ENCODE peak calls at places on chromosomes 16 and 17, in four cellular contexts. K, R, Q and F are unnamed samples.

GRCh38 chr17:65627892-65628622 is 66.6 kb upstream of the AXIN2 start:
- DNase-seq in K (no peak), R (peak), Q (no peak), F (peak)

GRCh38 chr17:6995500-6996255 is at the start of gene ALOX12:
- DNase-seq in K (no peak), R (no peak), Q (no peak), F (no peak)

GRCh38 chr17:67223924-67224323 is 21.1 kb downstream of the HELZ start:
- DNase-seq in K (no peak), R (peak), Q (peak), F (no peak)

GRCh38 chr17:54968954-54969400 is 412 bp downstream of the STXBP4 start:
- DNase-seq in K (no peak), R (peak), Q (no peak), F (no peak)

GRCh38 chr17:67020293-67020766 is 24.0 kb upstream of the CACNG1 start:
- DNase-seq in K (no peak), R (peak), Q (no peak), F (no peak)

GRCh38 chr17:59193463-59193862 is 16.4 kb upstream of the SMG8 start:
- DNase-seq in K (no peak), R (no peak), Q (no peak), F (no peak)

GRCh38 chr17:33942414-33942813 is 312.7 kb upstream of the CCL2 start:
- DNase-seq in K (no peak), R (no peak), Q (peak), F (no peak)

GRCh38 chr17:35801583-35802224 is 6.3 kb upstream of the MMP28 start:
- DNase-seq in K (no peak), R (no peak), Q (peak), F (no peak)

GRCh38 chr17:8109669-8110455 is 8.5 kb downstream of the ALOXE3 start:
- DNase-seq in K (no peak), R (no peak), Q (peak), F (no peak)

GRCh38 chr17:1153795-1154546 is 25.8 kb downstream of the ABR start:
- DNase-seq in K (no peak), R (peak), Q (peak), F (no peak)

GRCh38 chr17:29177871-29178749 is 2.1 kb downstream of the MYO18A start:
- DNase-seq in K (no peak), R (peak), Q (peak), F (no peak)

GRCh38 chr17:40666366-40666765 is 1.4 kb upstream of the KRT222 start:
- DNase-seq in K (no peak), R (no peak), Q (no peak), F (no peak)

GRCh38 chr17:74369221-74369620 is 1.9 kb downstream of the GPR142 start:
- DNase-seq in K (no peak), R (no peak), Q (no peak), F (no peak)

GRCh38 chr16:78684040-78684611 is 584.7 kb downstream of the WWOX start:
- DNase-seq in K (no peak), R (peak), Q (no peak), F (no peak)

GRCh38 chr16:20225334-20225733 is 102.0 kb downstream of the GP2 start:
- DNase-seq in K (no peak), R (no peak), Q (no peak), F (no peak)

GRCh38 chr16:68385371-68385770 is 62.9 kb downstream of the SMPD3 start:
- DNase-seq in K (no peak), R (no peak), Q (no peak), F (no peak)

GRCh38 chr17:28712037-28712704 is 483 bp upstream of the PROCA1 start:
- DNase-seq in K (no peak), R (no peak), Q (peak), F (no peak)

GRCh38 chr16:67862623-67863583 is 9.9 kb upstream of the EDC4 start:
- DNase-seq in K (no peak), R (no peak), Q (no peak), F (no peak)

GRCh38 chr17:62935481-62935880 is 30.6 kb upstream of the TANC2 start:
- DNase-seq in K (no peak), R (no peak), Q (no peak), F (no peak)

GRCh38 chr16:9484901-9485300 is 393.5 kb downstream of the HAPSTR1 start:
- DNase-seq in K (no peak), R (no peak), Q (no peak), F (no peak)

GRCh38 chr16:54447606-54448440 is 161.2 kb upstream of the IRX3 start:
- DNase-seq in K (no peak), R (no peak), Q (peak), F (peak)

GRCh38 chr16:4892356-4893102 is 44.4 kb downstream of the PPL start:
- DNase-seq in K (no peak), R (no peak), Q (peak), F (no peak)

GRCh38 chr16:77788196-77789084 is at the start of gene VAT1L:
- DNase-seq in K (no peak), R (no peak), Q (no peak), F (no peak)

GRCh38 chr17:65584604-65585521 is 23.4 kb upstream of the AXIN2 start:
- DNase-seq in K (no peak), R (peak), Q (no peak), F (no peak)

GRCh38 chr17:74723891-74724290 is 11.2 kb upstream of the CD300LF start:
- DNase-seq in K (no peak), R (no peak), Q (no peak), F (no peak)

GRCh38 chr17:4529533-4530152 is 25.5 kb downstream of the MYBBP1A start:
- DNase-seq in K (no peak), R (no peak), Q (no peak), F (no peak)

GRCh38 chr16:77289331-77289809 is 90.2 kb downstream of the SYCE1L start:
- DNase-seq in K (no peak), R (no peak), Q (no peak), F (no peak)

GRCh38 chr17:47884905-47885735 is 10.9 kb upstream of the SP2 start:
- DNase-seq in K (no peak), R (no peak), Q (no peak), F (no peak)

GRCh38 chr16:84020353-84020752 is 22.2 kb downstream of the SLC38A8 start:
- DNase-seq in K (no peak), R (no peak), Q (no peak), F (no peak)

GRCh38 chr16:89201467-89202377 is 1.4 kb upstream of the SLC22A31 start:
- DNase-seq in K (peak), R (peak), Q (peak), F (no peak)

GRCh38 chr17:56034120-56034757 is 119.0 kb upstream of the ANKFN1 start:
- DNase-seq in K (no peak), R (no peak), Q (no peak), F (no peak)

GRCh38 chr16:58418601-58419000 is 26.3 kb downstream of the GINS3 start:
- DNase-seq in K (no peak), R (no peak), Q (peak), F (no peak)

GRCh38 chr16:57265850-57266530 is 18.5 kb downstream of the PLLP start:
- DNase-seq in K (no peak), R (no peak), Q (peak), F (no peak)

GRCh38 chr16:70750893-70751467 is 50.0 kb downstream of the VAC14 start:
- DNase-seq in K (no peak), R (no peak), Q (no peak), F (no peak)

GRCh38 chr16:1920727-1921155 is 2.5 kb upstream of the HS3ST6 start:
- DNase-seq in K (no peak), R (no peak), Q (peak), F (no peak)
- TF ChIP-seq TCF7L2 in K (no peak), R (no peak), Q (no peak), F (no peak)

DNA sequence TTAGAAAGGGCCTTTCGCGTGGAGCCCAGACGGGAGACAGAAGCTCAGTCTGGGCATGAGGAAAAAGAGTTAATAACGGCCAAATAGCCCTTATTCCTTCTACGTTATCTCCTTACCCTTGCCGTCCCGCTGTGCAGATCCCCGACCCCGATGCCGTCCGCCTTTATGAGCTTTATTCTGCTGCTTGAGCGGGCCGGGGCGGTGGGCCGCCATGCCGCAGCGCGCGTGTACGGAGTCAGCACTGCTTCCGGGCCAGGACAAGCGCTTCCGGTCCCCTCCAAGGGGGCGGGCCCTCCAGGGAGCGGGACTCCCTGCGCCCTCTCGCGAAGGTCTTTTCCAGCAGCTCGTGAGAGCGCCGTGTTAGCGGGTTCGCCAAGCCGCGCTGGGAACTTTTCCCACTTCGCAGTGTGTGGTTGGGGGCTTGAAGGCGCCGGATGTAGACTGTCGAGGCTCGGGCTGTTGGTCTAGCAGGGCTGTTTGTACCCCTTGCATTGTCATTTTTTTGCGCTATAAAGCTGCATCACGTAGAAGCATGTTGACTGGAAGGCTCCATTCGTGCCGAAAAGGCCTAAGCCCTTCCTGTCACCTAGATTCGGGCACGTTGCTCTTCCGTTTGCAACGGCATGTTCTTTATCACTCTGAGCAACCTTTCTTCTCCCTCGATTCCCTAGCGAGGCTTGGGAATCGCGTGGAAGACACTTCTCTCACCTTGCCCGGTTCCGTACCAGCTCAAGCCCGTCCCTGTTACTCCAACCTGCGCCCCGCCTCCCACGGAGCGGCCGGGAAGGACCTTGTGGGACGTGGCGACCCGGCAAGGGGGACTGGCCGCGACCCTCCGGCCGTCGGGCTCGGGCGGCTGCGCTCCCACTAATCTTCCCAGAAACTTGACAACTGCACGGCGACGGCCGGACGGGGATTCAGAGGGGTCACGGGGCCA is at the start of gene TSR1:
- DNase-seq in K (peak), R (peak), Q (peak), F (peak)
- TF ChIP-seq CTCF in K (no peak), R (peak), Q (peak), F (no peak)

DNA sequence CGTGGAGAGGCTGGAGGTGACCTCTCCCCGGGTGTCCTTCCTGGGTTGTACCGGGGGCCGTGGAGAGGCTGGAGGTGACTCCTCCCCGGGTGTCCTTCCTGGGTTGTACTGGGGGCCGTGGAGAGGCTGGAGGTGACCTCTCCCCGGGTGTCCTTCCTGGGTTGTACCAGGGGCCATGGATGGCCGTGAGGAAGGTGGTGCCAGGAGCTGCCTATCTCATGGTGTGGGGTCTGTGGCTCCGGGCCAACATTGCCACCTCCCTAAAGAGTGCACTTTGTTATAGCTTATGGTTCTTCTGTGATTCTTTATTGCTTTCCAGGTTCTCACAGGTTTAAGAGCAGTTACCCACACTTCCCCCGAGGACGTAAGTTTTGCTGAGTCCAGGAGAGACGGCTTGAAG is 86.3 kb upstream of the ZNF750 start:
- DNase-seq in K (no peak), R (no peak), Q (no peak), F (no peak)
- TF ChIP-seq TCF7L2 in K (no peak), R (no peak), Q (no peak), F (no peak)

GRCh38 chr17:73123606-73124320 is 31.3 kb upstream of the SLC39A11 start:
- DNase-seq in K (no peak), R (no peak), Q (no peak), F (no peak)

GRCh38 chr17:73121513-73121912 is 29.0 kb upstream of the SLC39A11 start:
- DNase-seq in K (no peak), R (no peak), Q (no peak), F (no peak)

GRCh38 chr17:73119631-73120030 is 27.1 kb upstream of the SLC39A11 start:
- DNase-seq in K (no peak), R (no peak), Q (no peak), F (no peak)

GRCh38 chr17:73126716-73127473 is 34.4 kb upstream of the SLC39A11 start:
- DNase-seq in K (no peak), R (no peak), Q (no peak), F (no peak)

GRCh38 chr17:73122953-73123605 is 30.6 kb upstream of the SLC39A11 start:
- DNase-seq in K (no peak), R (peak), Q (no peak), F (no peak)
- TF ChIP-seq CTCF in K (no peak), R (no peak), Q (no peak), F (no peak)

DNA sequence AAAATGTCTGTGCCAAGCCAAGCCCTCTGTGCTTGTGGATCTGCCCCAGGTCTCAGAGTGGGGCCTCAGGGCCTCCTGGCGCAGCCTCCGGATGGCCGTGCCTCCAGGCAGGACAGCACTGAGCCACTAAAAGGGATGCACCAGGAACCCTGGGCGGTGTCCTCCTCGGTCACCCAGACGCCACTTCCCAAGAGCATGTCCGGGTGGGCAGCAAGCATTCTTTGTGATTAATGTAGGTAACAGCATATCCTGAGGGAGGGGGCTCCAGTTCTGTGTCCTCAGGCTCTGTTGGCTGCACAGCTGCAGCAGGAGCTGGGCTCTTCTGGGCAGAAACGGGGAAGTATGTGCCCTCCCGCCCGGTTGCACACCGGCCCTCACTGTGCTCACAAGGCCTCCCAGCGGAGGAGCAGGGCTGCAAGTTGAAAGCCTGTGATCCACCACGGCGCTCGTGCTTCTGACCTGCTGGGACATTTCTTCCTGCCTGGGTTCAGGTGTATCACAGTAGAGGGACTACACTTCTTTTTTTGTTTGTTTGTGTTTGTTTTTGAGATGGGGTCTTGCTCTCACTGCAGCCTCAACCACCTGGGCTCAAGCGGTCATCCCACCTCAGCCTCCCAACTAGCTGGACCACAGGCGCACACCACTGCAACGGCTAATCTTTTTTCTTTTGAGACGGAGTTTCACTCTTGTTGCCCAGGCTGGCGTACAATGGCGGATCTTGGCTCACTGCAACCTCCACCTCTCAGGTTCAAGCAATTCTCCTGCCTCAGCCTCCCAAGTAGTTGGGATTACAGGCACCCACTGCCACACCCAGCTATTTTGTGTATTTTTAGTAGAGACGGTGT is 37.9 kb upstream of the CHMP6 start:
- DNase-seq in K (no peak), R (no peak), Q (no peak), F (no peak)
- TF ChIP-seq TCF7L2 in K (no peak), R (no peak), Q (no peak), F (no peak)

GRCh38 chr16:1884889-1885288 is 12.9 kb upstream of the MEIOB start:
- DNase-seq in K (no peak), R (no peak), Q (no peak), F (no peak)

GRCh38 chr16:1890024-1890700 is 18.2 kb upstream of the MEIOB start:
- DNase-seq in K (no peak), R (no peak), Q (peak), F (no peak)

GRCh38 chr16:1879477-1879876 is 7.5 kb upstream of the MEIOB start:
- DNase-seq in K (no peak), R (no peak), Q (no peak), F (no peak)

GRCh38 chr16:1887711-1888354 is 15.9 kb upstream of the MEIOB start:
- DNase-seq in K (no peak), R (no peak), Q (peak), F (no peak)

GRCh38 chr16:1884155-1884760 is 12.3 kb upstream of the MEIOB start:
- DNase-seq in K (peak), R (peak), Q (peak), F (no peak)
- TF ChIP-seq CTCF in K (peak), R (peak), Q (peak), F (no peak)

GRCh38 chr17:12631076-12631475 is 34.6 kb upstream of the MYOCD start:
- DNase-seq in K (no peak), R (no peak), Q (no peak), F (no peak)

GRCh38 chr17:12634789-12635414 is 30.8 kb upstream of the MYOCD start:
- DNase-seq in K (no peak), R (no peak), Q (no peak), F (no peak)

GRCh38 chr17:12637015-12637414 is 28.7 kb upstream of the MYOCD start:
- DNase-seq in K (no peak), R (no peak), Q (no peak), F (peak)

GRCh38 chr17:12627776-12628491 is 37.8 kb upstream of the MYOCD start:
- DNase-seq in K (no peak), R (peak), Q (no peak), F (no peak)

DNA sequence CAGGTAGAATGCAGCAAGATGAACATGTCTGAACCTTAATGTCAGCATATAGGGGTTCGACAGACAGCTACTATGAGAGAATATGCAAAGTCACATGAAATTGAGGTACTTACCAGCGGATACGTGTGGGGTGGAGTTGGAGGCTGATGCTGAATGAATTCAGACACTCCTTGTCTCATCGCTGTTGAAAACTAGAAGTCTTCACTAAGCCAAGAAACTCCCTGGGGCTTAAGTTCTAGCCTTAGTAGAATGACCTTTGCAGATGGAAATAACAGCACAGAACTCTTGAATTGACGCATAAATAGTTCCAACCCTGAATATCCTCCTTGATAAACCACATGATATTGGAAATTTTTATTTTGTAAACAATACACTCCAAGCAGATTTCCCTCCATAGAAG is 32.9 kb upstream of the MYOCD start:
- DNase-seq in K (no peak), R (no peak), Q (no peak), F (no peak)
- TF ChIP-seq TCF7L2 in K (no peak), R (no peak), Q (no peak), F (no peak)

GRCh38 chr16:50366126-50366525 is 2.7 kb downstream of the BRD7 start:
- DNase-seq in K (no peak), R (no peak), Q (no peak), F (no peak)

GRCh38 chr16:50371036-50371716 is 2.4 kb upstream of the BRD7 start:
- DNase-seq in K (no peak), R (peak), Q (no peak), F (no peak)

GRCh38 chr16:50369133-50369804 is 481 bp upstream of the BRD7 start:
- DNase-seq in K (no peak), R (no peak), Q (peak), F (no peak)

GRCh38 chr16:50367777-50368409 is 895 bp downstream of the BRD7 start:
- DNase-seq in K (no peak), R (no peak), Q (no peak), F (no peak)

DNA sequence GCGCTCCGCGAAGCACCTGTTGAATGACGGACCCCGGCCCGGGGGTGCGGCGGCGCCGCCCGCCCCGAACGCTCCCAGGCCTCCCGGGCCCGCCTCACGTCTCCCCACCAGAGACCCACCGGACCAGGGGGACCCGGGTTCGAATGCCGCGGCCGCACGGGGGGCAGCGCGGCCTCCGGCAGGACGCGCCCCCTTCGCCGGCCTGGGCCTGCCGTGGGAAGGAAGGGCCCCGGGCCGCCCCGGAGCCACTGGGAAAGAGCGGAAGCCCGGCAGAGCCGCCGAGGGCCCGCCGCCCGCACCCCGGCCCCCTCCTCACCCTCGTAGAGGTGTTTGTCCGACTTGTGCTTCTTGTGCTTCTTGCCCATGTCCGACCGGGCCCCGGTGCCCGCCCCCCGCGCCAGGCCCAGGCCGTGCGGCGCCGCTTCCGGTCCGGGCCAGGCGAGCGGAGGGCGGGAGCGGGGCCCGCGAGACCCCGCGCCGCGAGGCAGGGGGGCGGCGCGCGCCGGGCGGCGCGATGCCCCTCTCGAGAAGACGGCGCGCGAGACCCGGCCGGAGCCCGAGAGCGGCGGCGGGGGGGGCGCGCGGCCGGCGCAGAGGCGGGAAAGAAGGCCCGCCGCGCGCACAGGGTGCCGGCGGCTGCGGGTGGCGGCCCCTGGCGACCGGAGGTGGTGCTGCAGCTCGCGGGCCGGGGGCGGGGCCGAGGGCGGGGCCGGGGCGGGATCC is at the start of gene BRD7:
- DNase-seq in K (no peak), R (peak), Q (peak), F (no peak)
- TF ChIP-seq CTCF in K (no peak), R (peak), Q (no peak), F (peak)